ENCODE peak calls at places on chromosomes 1 and 21, in six cellular contexts. One of them, this sample, is unnamed.
A peak's percentile ranks its signal among the peaks of the same experiment; 100 is the strongest.

GRCh38 chr21:38440746-38441145 is 57.5 kb downstream of the ERG start:
- DNase-seq in endodermal cell: no peak
- DNase-seq in colonic mucosa: no peak
- DNase-seq in esophagus squamous epithelium: no peak
- DNase-seq in CD4-positive, alpha-beta T cell: no peak
- DNase-seq in RWPE1: peak; percentile 71
- DNase-seq in this sample: no peak

GRCh38 chr1:231058416-231059109 is 18.5 kb upstream of the FAM89A start:
- DNase-seq in endodermal cell: no peak
- DNase-seq in colonic mucosa: no peak
- DNase-seq in esophagus squamous epithelium: no peak
- DNase-seq in CD4-positive, alpha-beta T cell: no peak
- DNase-seq in RWPE1: no peak
- DNase-seq in this sample: no peak

GRCh38 chr1:188642585-188643168 is 1813.9 kb downstream of the PLA2G4A start:
- DNase-seq in endodermal cell: no peak
- DNase-seq in colonic mucosa: no peak
- DNase-seq in esophagus squamous epithelium: no peak
- DNase-seq in CD4-positive, alpha-beta T cell: no peak
- DNase-seq in RWPE1: no peak
- DNase-seq in this sample: no peak

GRCh38 chr1:212981025-212981495 is 30.7 kb downstream of the VASH2 start:
- DNase-seq in endodermal cell: peak; percentile 58
- DNase-seq in colonic mucosa: peak; percentile 24
- DNase-seq in esophagus squamous epithelium: no peak
- DNase-seq in CD4-positive, alpha-beta T cell: no peak
- DNase-seq in RWPE1: no peak
- DNase-seq in this sample: no peak

GRCh38 chr1:47623174-47623940 is 185.5 kb downstream of the FOXD2 start:
- DNase-seq in endodermal cell: peak; percentile 26
- DNase-seq in colonic mucosa: no peak
- DNase-seq in esophagus squamous epithelium: no peak
- DNase-seq in CD4-positive, alpha-beta T cell: no peak
- DNase-seq in RWPE1: no peak
- DNase-seq in this sample: no peak

GRCh38 chr1:228647523-228648444 is 87.5 kb upstream of the RHOU start:
- DNase-seq in endodermal cell: peak; percentile 90
- DNase-seq in colonic mucosa: peak; percentile 76
- DNase-seq in esophagus squamous epithelium: no peak
- DNase-seq in CD4-positive, alpha-beta T cell: peak; percentile 7
- DNase-seq in RWPE1: peak; percentile 50
- DNase-seq in this sample: peak; percentile 14

GRCh38 chr1:207897188-207897587 is 13.7 kb downstream of the CD34 start:
- DNase-seq in endodermal cell: peak; percentile 42
- DNase-seq in colonic mucosa: no peak
- DNase-seq in esophagus squamous epithelium: no peak
- DNase-seq in CD4-positive, alpha-beta T cell: no peak
- DNase-seq in RWPE1: no peak
- DNase-seq in this sample: no peak

GRCh38 chr1:3275471-3276340 is 178.8 kb upstream of the ARHGEF16 start:
- DNase-seq in endodermal cell: no peak
- DNase-seq in colonic mucosa: no peak
- DNase-seq in esophagus squamous epithelium: no peak
- DNase-seq in CD4-positive, alpha-beta T cell: no peak
- DNase-seq in RWPE1: no peak
- DNase-seq in this sample: no peak

GRCh38 chr1:224333939-224334701 is 4.1 kb upstream of the NVL start:
- DNase-seq in endodermal cell: no peak
- DNase-seq in colonic mucosa: no peak
- DNase-seq in esophagus squamous epithelium: no peak
- DNase-seq in CD4-positive, alpha-beta T cell: no peak
- DNase-seq in RWPE1: no peak
- DNase-seq in this sample: no peak

DNA sequence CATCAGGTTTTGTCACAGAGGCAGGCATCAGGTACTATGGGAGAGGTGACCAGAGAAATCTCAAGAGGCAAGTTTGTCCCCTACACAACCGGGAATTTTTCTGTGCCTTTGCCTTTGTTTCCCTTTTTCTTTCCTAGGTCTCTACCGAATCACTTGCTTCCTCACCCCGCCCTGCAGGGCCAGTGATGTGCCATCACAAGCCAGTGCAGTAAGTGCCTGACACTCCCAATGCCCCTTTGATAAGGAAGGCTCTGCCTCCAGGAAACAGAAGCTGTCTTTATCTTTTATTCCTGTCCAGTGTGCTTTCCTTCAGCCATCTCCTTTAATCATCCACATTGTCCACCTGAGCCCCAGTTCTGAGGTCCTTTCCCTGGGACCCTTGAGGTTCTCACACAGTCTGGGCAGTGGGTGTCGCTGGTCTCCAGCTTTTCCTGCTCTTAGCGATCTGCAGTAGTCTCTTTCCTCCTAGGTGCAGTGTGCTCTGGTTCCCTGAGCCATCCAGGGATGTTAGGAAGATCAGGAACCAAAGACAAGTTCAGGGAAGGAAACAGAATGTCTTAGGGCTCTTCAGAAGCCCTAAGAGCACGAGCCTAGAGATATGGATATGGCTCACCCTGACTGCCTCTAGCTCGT is 36.6 kb downstream of the GJA5 start:
- DNase-seq in endodermal cell: peak; percentile 92
- DNase-seq in colonic mucosa: peak; percentile 44
- DNase-seq in esophagus squamous epithelium: no peak
- DNase-seq in CD4-positive, alpha-beta T cell: no peak
- DNase-seq in RWPE1: peak; percentile 42
- DNase-seq in this sample: no peak
- TF ChIP-seq CTCF in endodermal cell: peak; percentile 94
- TF ChIP-seq CTCF in colonic mucosa: no peak
- TF ChIP-seq CTCF in esophagus squamous epithelium: peak; percentile 23
- TF ChIP-seq CTCF in CD4-positive, alpha-beta T cell: peak; percentile 36
- TF ChIP-seq CTCF in RWPE1: no peak
- TF ChIP-seq CTCF in this sample: no peak

DNA sequence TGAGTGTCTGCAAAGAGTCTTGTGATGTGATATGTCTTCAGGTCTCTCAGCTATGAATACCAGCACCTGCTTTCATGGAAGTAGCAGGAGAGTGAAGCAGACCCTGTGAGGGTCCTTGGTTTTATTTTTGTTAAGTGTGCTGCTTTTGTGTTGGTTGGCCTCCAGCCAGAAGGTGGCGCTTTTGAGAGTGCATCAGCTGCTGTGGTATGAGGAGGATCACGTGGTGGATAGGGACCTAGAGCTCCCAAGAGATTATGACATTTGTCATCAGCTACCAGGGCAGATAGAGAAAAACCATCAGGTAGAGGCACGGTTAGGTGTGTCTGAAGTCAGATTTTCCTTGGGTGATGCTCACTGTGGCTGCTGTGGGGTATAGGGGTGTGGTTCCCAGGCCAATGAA is 1232.1 kb downstream of the MRPL39 start:
- DNase-seq in endodermal cell: peak; percentile 74
- DNase-seq in colonic mucosa: no peak
- DNase-seq in esophagus squamous epithelium: no peak
- DNase-seq in CD4-positive, alpha-beta T cell: no peak
- DNase-seq in RWPE1: no peak
- DNase-seq in this sample: no peak
- TF ChIP-seq CTCF in endodermal cell: peak; percentile 59
- TF ChIP-seq CTCF in colonic mucosa: no peak
- TF ChIP-seq CTCF in esophagus squamous epithelium: no peak
- TF ChIP-seq CTCF in CD4-positive, alpha-beta T cell: no peak
- TF ChIP-seq CTCF in RWPE1: no peak
- TF ChIP-seq CTCF in this sample: no peak

DNA sequence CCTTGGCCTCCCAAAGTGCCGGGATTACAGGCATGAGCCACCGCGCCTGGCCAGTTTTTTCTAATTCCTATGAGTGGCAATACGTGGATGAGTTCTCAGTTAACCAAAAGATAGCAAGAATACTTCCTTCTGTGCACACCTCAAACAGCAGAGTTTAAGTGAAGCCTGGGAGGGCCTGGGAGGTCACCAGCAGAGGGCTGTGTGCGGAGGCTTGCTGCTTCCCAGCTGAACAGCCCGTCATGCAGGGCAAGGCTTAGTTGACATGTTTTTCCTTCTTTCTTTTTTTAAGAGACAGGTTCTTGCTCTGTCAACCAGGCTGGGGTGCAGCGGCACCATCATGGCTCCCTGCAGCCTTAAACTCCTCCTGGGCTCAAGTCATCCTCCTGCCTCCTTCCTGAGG is 17.8 kb downstream of the GNG4 start:
- DNase-seq in endodermal cell: peak; percentile 78
- DNase-seq in colonic mucosa: no peak
- DNase-seq in esophagus squamous epithelium: no peak
- DNase-seq in CD4-positive, alpha-beta T cell: no peak
- DNase-seq in RWPE1: no peak
- DNase-seq in this sample: no peak
- TF ChIP-seq CTCF in endodermal cell: peak; percentile 65
- TF ChIP-seq CTCF in colonic mucosa: no peak
- TF ChIP-seq CTCF in esophagus squamous epithelium: no peak
- TF ChIP-seq CTCF in CD4-positive, alpha-beta T cell: no peak
- TF ChIP-seq CTCF in RWPE1: no peak
- TF ChIP-seq CTCF in this sample: no peak

GRCh38 chr1:35454175-35454574 is 103.0 kb downstream of the KIAA0319L start:
- DNase-seq in endodermal cell: no peak
- DNase-seq in colonic mucosa: no peak
- DNase-seq in esophagus squamous epithelium: no peak
- DNase-seq in CD4-positive, alpha-beta T cell: no peak
- DNase-seq in RWPE1: no peak
- DNase-seq in this sample: no peak

GRCh38 chr1:35452086-35452485 is 105.1 kb downstream of the KIAA0319L start:
- DNase-seq in endodermal cell: no peak
- DNase-seq in colonic mucosa: peak; percentile 24
- DNase-seq in esophagus squamous epithelium: no peak
- DNase-seq in CD4-positive, alpha-beta T cell: no peak
- DNase-seq in RWPE1: peak; percentile 22
- DNase-seq in this sample: no peak

GRCh38 chr1:35451125-35451528 is 106.1 kb downstream of the KIAA0319L start:
- DNase-seq in endodermal cell: peak; percentile 93
- DNase-seq in colonic mucosa: peak; percentile 79
- DNase-seq in esophagus squamous epithelium: no peak
- DNase-seq in CD4-positive, alpha-beta T cell: peak; percentile 74
- DNase-seq in RWPE1: peak; percentile 52
- DNase-seq in this sample: peak; percentile 72

GRCh38 chr1:35449334-35450008 is 107.7 kb downstream of the KIAA0319L start:
- DNase-seq in endodermal cell: no peak
- DNase-seq in colonic mucosa: no peak
- DNase-seq in esophagus squamous epithelium: no peak
- DNase-seq in CD4-positive, alpha-beta T cell: no peak
- DNase-seq in RWPE1: peak; percentile 70
- DNase-seq in this sample: no peak

DNA sequence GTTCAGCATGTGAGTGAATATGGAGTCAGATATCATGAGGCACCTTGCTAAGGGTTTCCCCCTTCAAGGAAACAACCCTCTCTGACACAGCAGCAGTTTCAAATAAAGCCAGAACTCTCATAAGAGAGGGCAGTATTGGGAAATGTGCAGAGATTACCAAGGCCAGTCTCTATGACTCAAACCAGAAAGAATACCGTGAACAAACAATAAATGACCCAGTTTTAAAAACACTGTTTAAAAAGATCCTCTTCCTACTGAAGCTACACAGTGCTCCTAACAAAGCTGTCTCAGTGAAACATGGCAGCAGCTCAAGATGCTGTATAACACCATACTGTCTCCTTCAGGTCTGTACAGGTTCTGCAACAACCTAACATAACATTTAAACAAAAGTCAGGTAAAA is 102.6 kb downstream of the KIAA0319L start:
- DNase-seq in endodermal cell: no peak
- DNase-seq in colonic mucosa: no peak
- DNase-seq in esophagus squamous epithelium: no peak
- DNase-seq in CD4-positive, alpha-beta T cell: no peak
- DNase-seq in RWPE1: no peak
- DNase-seq in this sample: no peak
- TF ChIP-seq CTCF in endodermal cell: peak; percentile 42
- TF ChIP-seq CTCF in colonic mucosa: no peak
- TF ChIP-seq CTCF in esophagus squamous epithelium: peak; percentile 8
- TF ChIP-seq CTCF in CD4-positive, alpha-beta T cell: no peak
- TF ChIP-seq CTCF in RWPE1: no peak
- TF ChIP-seq CTCF in this sample: no peak

GRCh38 chr1:63569068-63569467 is 24.1 kb upstream of the PGM1 start:
- DNase-seq in endodermal cell: no peak
- DNase-seq in colonic mucosa: no peak
- DNase-seq in esophagus squamous epithelium: no peak
- DNase-seq in CD4-positive, alpha-beta T cell: no peak
- DNase-seq in RWPE1: no peak
- DNase-seq in this sample: no peak
- TF ChIP-seq CTCF in endodermal cell: no peak
- TF ChIP-seq CTCF in colonic mucosa: no peak
- TF ChIP-seq CTCF in esophagus squamous epithelium: no peak
- TF ChIP-seq CTCF in CD4-positive, alpha-beta T cell: no peak
- TF ChIP-seq CTCF in RWPE1: no peak
- TF ChIP-seq CTCF in this sample: no peak

This sample was measured in GM20000.